ENCODE peak calls at places on chromosomes 11 and 22, in four cellular contexts. Z, B, V and J are unnamed samples.

GRCh38 chr11:120108154-120108784 is 29.6 kb downstream of the TRIM29 start:
- DNase-seq in Z (peak; percentile 91), V (peak; percentile 58), B (no peak), J (peak; percentile 90)

GRCh38 chr22:50218996-50219727 is 18.4 kb downstream of the SELENOO start:
- DNase-seq in V (peak; percentile 81), Z (peak; percentile 81), B (no peak), J (no peak)

GRCh38 chr11:4610258-4610935 is 2.4 kb upstream of the TRIM68 start:
- DNase-seq in B (no peak), V (peak; percentile 5), Z (no peak), J (no peak)

GRCh38 chr11:65288706-65289536 is 25.7 kb upstream of the CDC42EP2 start:
- DNase-seq in V (peak; percentile 37), B (no peak), Z (no peak), J (no peak)

GRCh38 chr11:134527382-134528243 is 115.6 kb upstream of the B3GAT1 start:
- DNase-seq in B (no peak), Z (no peak), V (no peak), J (no peak)

GRCh38 chr11:18754308-18754707 is 28.3 kb upstream of the IGSF22 start:
- DNase-seq in V (no peak), Z (no peak), B (no peak), J (no peak)

GRCh38 chr11:56624661-56625110 is 10.0 kb upstream of the OR5M1 start:
- DNase-seq in V (peak; percentile 19), B (peak; percentile 30), Z (peak; percentile 13), J (no peak)

GRCh38 chr22:29306175-29306829 is at the start of gene GAS2L1:
- DNase-seq in B (no peak), Z (peak; percentile 71), V (peak; percentile 50), J (peak; percentile 73)

GRCh38 chr22:46088541-46089311 is 61.6 kb upstream of the PPARA start:
- DNase-seq in V (no peak), B (no peak), Z (no peak), J (no peak)

GRCh38 chr11:29258411-29258810 is 758.4 kb downstream of the KCNA4 start:
- DNase-seq in V (no peak), B (no peak), Z (no peak), J (no peak)

GRCh38 chr11:49995559-49995958 is 13.2 kb upstream of the OR4C12 start:
- DNase-seq in V (peak; percentile 63), B (no peak), Z (peak; percentile 45), J (no peak)

GRCh38 chr11:87031433-87032170 is 6.1 kb upstream of the TMEM135 start:
- DNase-seq in V (no peak), Z (no peak), B (no peak), J (no peak)

GRCh38 chr11:117903505-117904382 is 25.5 kb downstream of the TMPRSS13 start:
- DNase-seq in Z (no peak), V (no peak), B (no peak), J (no peak)

GRCh38 chr22:49142281-49142680 is 685.4 kb downstream of the BRD1 start:
- DNase-seq in Z (no peak), B (no peak), V (no peak), J (no peak)

GRCh38 chr22:49141761-49142160 is 685.9 kb downstream of the BRD1 start:
- DNase-seq in V (no peak), B (no peak), Z (no peak), J (no peak)

GRCh38 chr22:49139492-49140151 is 688.1 kb downstream of the BRD1 start:
- DNase-seq in B (no peak), Z (no peak), V (no peak), J (no peak)

GRCh38 chr22:49142891-49143290 is 684.8 kb downstream of the BRD1 start:
- DNase-seq in B (no peak), Z (no peak), V (no peak), J (no peak)

GRCh38 chr22:49140921-49141680 is 686.6 kb downstream of the BRD1 start:
- DNase-seq in V (no peak), B (no peak), Z (no peak), J (no peak)
- TF ChIP-seq SPI1 in V (no peak), B (no peak), Z (no peak), J (no peak)

DNA sequence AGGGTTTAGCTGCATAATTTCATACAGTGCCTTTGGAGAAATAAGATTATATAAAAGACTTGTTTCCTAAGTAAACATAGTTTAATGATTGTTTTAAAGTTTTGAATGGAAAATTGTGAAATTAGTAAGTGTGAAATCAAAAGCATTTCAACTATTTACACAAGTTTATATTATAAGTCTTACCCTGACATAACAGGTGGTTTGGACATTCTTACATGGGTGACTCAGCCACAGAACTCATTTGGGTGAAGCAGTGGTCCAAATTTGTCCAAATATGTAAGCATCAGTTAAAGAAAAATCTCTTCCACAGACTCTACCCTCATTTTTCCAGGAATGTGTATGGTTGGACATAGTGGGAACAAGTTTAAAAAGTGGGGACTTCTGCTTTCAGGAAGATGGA is 68.0 kb downstream of the USP47 start:
- DNase-seq in V (no peak), Z (no peak), B (no peak), J (no peak)
- TF ChIP-seq POLR2AphosphoS5 in V (no peak), Z (no peak), B (no peak), J (no peak)

GRCh38 chr11:26227311-26227710 is 104.6 kb upstream of the ANO3 start:
- DNase-seq in V (no peak), B (peak; percentile 24), Z (no peak), J (no peak)
- TF ChIP-seq SPI1 in V (no peak), B (no peak), Z (no peak), J (no peak)

GRCh38 chr22:42892571-42893316 is 35.7 kb upstream of the ARFGAP3 start:
- DNase-seq in B (no peak), V (peak; percentile 84), Z (no peak), J (no peak)
- TF ChIP-seq POLR2AphosphoS5 in B (peak; percentile 37), V (no peak), Z (no peak), J (no peak)

DNA sequence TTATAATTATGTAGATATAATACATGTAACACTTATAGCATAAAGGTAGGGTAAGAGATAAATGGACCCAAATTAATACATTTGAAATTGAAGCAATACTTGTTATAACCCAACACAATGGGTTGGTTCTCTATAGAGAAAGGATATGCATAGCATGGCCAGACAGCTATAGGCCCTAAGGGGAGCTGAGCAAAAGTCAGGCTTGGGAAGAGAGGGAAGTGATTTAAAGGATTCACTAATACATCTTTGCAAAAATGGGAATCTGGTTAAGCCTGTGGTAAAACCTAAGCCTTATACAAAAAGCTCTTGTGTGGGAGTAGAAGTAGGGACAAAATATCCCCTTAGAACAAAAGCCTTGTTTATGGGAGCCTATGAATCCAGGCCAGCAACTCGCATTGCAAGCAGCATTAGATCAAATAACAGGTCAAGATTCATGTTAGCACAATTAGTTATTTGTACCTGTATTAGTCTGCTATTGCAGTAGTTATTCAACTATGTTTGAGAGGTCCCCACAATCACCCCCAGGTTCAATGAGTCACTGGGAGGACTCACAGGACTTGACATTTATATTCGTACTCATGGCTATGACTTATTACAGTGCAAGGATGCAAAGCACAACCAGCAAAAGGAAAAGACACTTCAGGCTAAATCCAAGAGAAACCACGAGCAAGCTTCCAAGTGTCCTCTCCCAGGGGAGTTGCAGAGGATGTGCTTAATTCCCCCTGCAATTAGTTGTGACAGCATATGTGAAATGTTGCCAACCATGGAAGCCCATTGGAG is 144.7 kb upstream of the LMO1 start:
- DNase-seq in B (no peak), V (no peak), Z (no peak), J (no peak)
- TF ChIP-seq SPI1 in B (no peak), V (no peak), Z (no peak), J (no peak)

GRCh38 chr11:62850911-62851806 is 11.8 kb upstream of the WDR74 start:
- DNase-seq in B (no peak), V (peak; percentile 52), Z (no peak), J (no peak)
- TF ChIP-seq POLR2AphosphoS5 in B (peak; percentile 66), V (peak; percentile 94), Z (peak; percentile 94), J (peak; percentile 82)